ENCODE peak calls at places on chromosomes 13 and 19, in ten cellular contexts. One of them, this sample, is unnamed.

GRCh38 chr13:73109288-73109899 is 50.6 kb downstream of the KLF5 start:
- DNase-seq in upper lobe of left lung: no peak
- DNase-seq in astrocyte of the cerebellum: no peak
- DNase-seq in tibial nerve: no peak
- DNase-seq in keratinocyte: no peak
- DNase-seq in fibroblast of lung: no peak
- DNase-seq in fibroblast of mammary gland: no peak
- DNase-seq in OCI-LY7: no peak
- DNase-seq in retinal pigment epithelial cell: no peak
- DNase-seq in upper lobe of right lung: no peak
- DNase-seq in this sample: no peak

GRCh38 chr13:40261361-40261760 is 405.1 kb downstream of the FOXO1 start:
- DNase-seq in upper lobe of left lung: no peak
- DNase-seq in tibial nerve: no peak
- DNase-seq in OCI-LY7: no peak
- DNase-seq in retinal pigment epithelial cell: no peak
- DNase-seq in upper lobe of right lung: no peak
- DNase-seq in fibroblast of lung: no peak
- DNase-seq in keratinocyte: no peak
- DNase-seq in astrocyte of the cerebellum: no peak
- DNase-seq in fibroblast of mammary gland: no peak
- DNase-seq in this sample: no peak

GRCh38 chr13:66974174-66974573 is 256.0 kb downstream of the PCDH9 start:
- DNase-seq in astrocyte of the cerebellum: no peak
- DNase-seq in fibroblast of mammary gland: no peak
- DNase-seq in fibroblast of lung: peak; percentile 21
- DNase-seq in retinal pigment epithelial cell: no peak
- DNase-seq in upper lobe of right lung: no peak
- DNase-seq in tibial nerve: no peak
- DNase-seq in upper lobe of left lung: no peak
- DNase-seq in OCI-LY7: no peak
- DNase-seq in keratinocyte: no peak
- DNase-seq in this sample: no peak

GRCh38 chr19:46019270-46019669 is 3.6 kb downstream of the PGLYRP1 start:
- DNase-seq in upper lobe of right lung: no peak
- DNase-seq in upper lobe of left lung: no peak
- DNase-seq in fibroblast of mammary gland: no peak
- DNase-seq in keratinocyte: no peak
- DNase-seq in OCI-LY7: no peak
- DNase-seq in fibroblast of lung: no peak
- DNase-seq in retinal pigment epithelial cell: no peak
- DNase-seq in tibial nerve: no peak
- DNase-seq in astrocyte of the cerebellum: no peak
- DNase-seq in this sample: no peak

GRCh38 chr13:43072394-43072793 is 49.0 kb downstream of the DNAJC15 start:
- DNase-seq in tibial nerve: peak; percentile 46
- DNase-seq in upper lobe of right lung: no peak
- DNase-seq in fibroblast of lung: peak; percentile 51
- DNase-seq in fibroblast of mammary gland: peak; percentile 48
- DNase-seq in astrocyte of the cerebellum: no peak
- DNase-seq in upper lobe of left lung: no peak
- DNase-seq in OCI-LY7: no peak
- DNase-seq in retinal pigment epithelial cell: no peak
- DNase-seq in keratinocyte: no peak
- DNase-seq in this sample: no peak

GRCh38 chr19:2271516-2272103 is 10.4 kb downstream of the PEAK3 start:
- DNase-seq in upper lobe of right lung: peak; percentile 67
- DNase-seq in upper lobe of left lung: peak; percentile 85
- DNase-seq in OCI-LY7: no peak
- DNase-seq in astrocyte of the cerebellum: peak; percentile 44
- DNase-seq in fibroblast of lung: peak; percentile 61
- DNase-seq in tibial nerve: no peak
- DNase-seq in fibroblast of mammary gland: peak; percentile 94
- DNase-seq in retinal pigment epithelial cell: no peak
- DNase-seq in keratinocyte: no peak
- DNase-seq in this sample: no peak

GRCh38 chr19:2095338-2095938 is 688 bp downstream of the MOB3A start:
- DNase-seq in OCI-LY7: peak; percentile 46
- DNase-seq in retinal pigment epithelial cell: no peak
- DNase-seq in fibroblast of mammary gland: no peak
- DNase-seq in astrocyte of the cerebellum: no peak
- DNase-seq in upper lobe of left lung: peak; percentile 88
- DNase-seq in keratinocyte: no peak
- DNase-seq in tibial nerve: no peak
- DNase-seq in upper lobe of right lung: no peak
- DNase-seq in fibroblast of lung: no peak
- DNase-seq in this sample: no peak

GRCh38 chr19:19334989-19335344 is 14.3 kb downstream of the MAU2 start:
- DNase-seq in fibroblast of lung: no peak
- DNase-seq in upper lobe of right lung: no peak
- DNase-seq in upper lobe of left lung: no peak
- DNase-seq in keratinocyte: no peak
- DNase-seq in OCI-LY7: no peak
- DNase-seq in retinal pigment epithelial cell: no peak
- DNase-seq in tibial nerve: no peak
- DNase-seq in fibroblast of mammary gland: no peak
- DNase-seq in astrocyte of the cerebellum: no peak
- DNase-seq in this sample: no peak

GRCh38 chr13:40922437-40923040 is 96.6 kb downstream of the ELF1 start:
- DNase-seq in fibroblast of lung: no peak
- DNase-seq in fibroblast of mammary gland: no peak
- DNase-seq in keratinocyte: no peak
- DNase-seq in astrocyte of the cerebellum: no peak
- DNase-seq in upper lobe of right lung: peak; percentile 65
- DNase-seq in upper lobe of left lung: peak; percentile 80
- DNase-seq in tibial nerve: no peak
- DNase-seq in retinal pigment epithelial cell: no peak
- DNase-seq in OCI-LY7: no peak
- DNase-seq in this sample: no peak

GRCh38 chr13:51914137-51914493 is 52.3 kb downstream of the CCDC70 start:
- DNase-seq in upper lobe of right lung: no peak
- DNase-seq in retinal pigment epithelial cell: no peak
- DNase-seq in upper lobe of left lung: no peak
- DNase-seq in fibroblast of lung: no peak
- DNase-seq in keratinocyte: no peak
- DNase-seq in tibial nerve: no peak
- DNase-seq in astrocyte of the cerebellum: no peak
- DNase-seq in OCI-LY7: no peak
- DNase-seq in fibroblast of mammary gland: no peak
- DNase-seq in this sample: no peak

GRCh38 chr13:51912091-51912490 is 50.3 kb downstream of the CCDC70 start:
- DNase-seq in OCI-LY7: peak; percentile 23
- DNase-seq in retinal pigment epithelial cell: no peak
- DNase-seq in upper lobe of left lung: no peak
- DNase-seq in tibial nerve: no peak
- DNase-seq in upper lobe of right lung: no peak
- DNase-seq in keratinocyte: no peak
- DNase-seq in astrocyte of the cerebellum: no peak
- DNase-seq in fibroblast of lung: no peak
- DNase-seq in fibroblast of mammary gland: no peak
- DNase-seq in this sample: no peak

GRCh38 chr13:51912511-51913225 is 50.9 kb downstream of the CCDC70 start:
- DNase-seq in tibial nerve: no peak
- DNase-seq in astrocyte of the cerebellum: no peak
- DNase-seq in OCI-LY7: peak; percentile 24
- DNase-seq in keratinocyte: no peak
- DNase-seq in fibroblast of lung: no peak
- DNase-seq in fibroblast of mammary gland: no peak
- DNase-seq in retinal pigment epithelial cell: no peak
- DNase-seq in upper lobe of left lung: no peak
- DNase-seq in upper lobe of right lung: no peak
- DNase-seq in this sample: no peak

GRCh38 chr13:51916419-51916818 is 54.6 kb downstream of the CCDC70 start:
- DNase-seq in tibial nerve: no peak
- DNase-seq in astrocyte of the cerebellum: no peak
- DNase-seq in upper lobe of right lung: no peak
- DNase-seq in retinal pigment epithelial cell: no peak
- DNase-seq in upper lobe of left lung: no peak
- DNase-seq in fibroblast of mammary gland: no peak
- DNase-seq in OCI-LY7: no peak
- DNase-seq in keratinocyte: no peak
- DNase-seq in fibroblast of lung: no peak
- DNase-seq in this sample: no peak

GRCh38 chr13:51913421-51914136 is 51.8 kb downstream of the CCDC70 start:
- DNase-seq in fibroblast of mammary gland: no peak
- DNase-seq in keratinocyte: no peak
- DNase-seq in tibial nerve: no peak
- DNase-seq in upper lobe of right lung: no peak
- DNase-seq in OCI-LY7: peak; percentile 55
- DNase-seq in fibroblast of lung: no peak
- DNase-seq in astrocyte of the cerebellum: no peak
- DNase-seq in retinal pigment epithelial cell: no peak
- DNase-seq in upper lobe of left lung: no peak
- DNase-seq in this sample: no peak
- TF ChIP-seq CTCF in fibroblast of mammary gland: no peak
- TF ChIP-seq CTCF in keratinocyte: no peak
- TF ChIP-seq CTCF in tibial nerve: no peak
- TF ChIP-seq CTCF in upper lobe of right lung: no peak
- TF ChIP-seq CTCF in OCI-LY7: peak; percentile 43
- TF ChIP-seq CTCF in fibroblast of lung: no peak
- TF ChIP-seq CTCF in astrocyte of the cerebellum: no peak
- TF ChIP-seq CTCF in retinal pigment epithelial cell: peak; percentile 13
- TF ChIP-seq CTCF in upper lobe of left lung: no peak
- TF ChIP-seq CTCF in this sample: no peak

DNA sequence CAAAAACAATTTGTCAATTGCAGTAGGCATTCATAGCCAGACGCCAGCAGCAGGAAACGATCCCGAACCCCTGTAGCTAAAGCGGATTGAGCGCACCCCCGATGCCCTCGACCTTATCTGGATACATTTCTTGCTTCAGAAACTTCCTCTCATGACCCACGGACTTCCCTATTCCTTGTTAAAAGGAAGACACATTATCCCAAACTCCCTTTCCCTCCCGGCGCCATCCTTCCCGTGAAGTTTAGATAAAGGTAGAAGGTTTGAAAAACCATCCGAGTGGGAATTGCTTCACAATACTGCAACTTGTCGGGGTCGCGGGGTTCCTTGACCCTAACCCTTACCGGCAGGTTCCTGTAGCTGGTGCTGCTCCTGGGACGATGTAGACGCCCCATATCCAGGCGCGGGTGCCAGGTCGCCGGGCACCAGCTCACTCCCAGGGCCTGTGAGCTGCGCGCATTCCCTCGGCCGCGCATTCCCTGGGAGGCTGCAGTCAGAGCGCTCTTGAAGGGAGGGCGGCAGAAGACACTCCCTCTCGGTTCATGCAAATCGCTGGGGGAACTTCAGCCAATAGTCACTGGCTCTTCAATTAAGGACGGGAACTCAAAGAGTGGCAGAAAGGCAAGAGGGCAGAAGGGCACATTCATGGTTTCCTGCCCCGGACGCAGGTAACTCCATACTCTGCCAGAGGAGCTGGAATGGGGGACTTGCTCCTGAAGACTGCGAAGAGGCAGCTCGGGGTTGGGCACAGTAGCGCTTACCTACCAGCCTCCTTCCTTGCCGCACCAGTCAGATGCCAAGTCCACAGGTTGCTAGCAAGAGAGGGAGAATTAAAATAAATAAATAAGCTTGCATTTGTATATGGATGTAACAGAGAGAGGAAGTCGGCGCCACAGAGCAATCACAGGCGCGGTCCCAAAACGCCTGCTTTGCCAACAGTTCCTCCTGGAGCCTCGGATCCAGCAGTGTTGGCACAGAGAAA is 674 bp downstream of the PCDH20 start:
- DNase-seq in astrocyte of the cerebellum: peak; percentile 13
- DNase-seq in retinal pigment epithelial cell: peak; percentile 64
- DNase-seq in fibroblast of mammary gland: no peak
- DNase-seq in upper lobe of left lung: peak; percentile 88
- DNase-seq in keratinocyte: no peak
- DNase-seq in tibial nerve: no peak
- DNase-seq in OCI-LY7: no peak
- DNase-seq in fibroblast of lung: peak; percentile 47
- DNase-seq in upper lobe of right lung: peak; percentile 86
- DNase-seq in this sample: no peak
- H3K4me3 ChIP-seq in astrocyte of the cerebellum: peak overlapping the region; percentile 53
- H3K4me3 ChIP-seq in retinal pigment epithelial cell: peak overlapping the region; percentile 66
- H3K4me3 ChIP-seq in fibroblast of mammary gland: no peak overlapping the region
- H3K4me3 ChIP-seq in upper lobe of left lung: peak overlapping the region; percentile 48
- H3K4me3 ChIP-seq in keratinocyte: no peak overlapping the region
- H3K4me3 ChIP-seq in tibial nerve: no peak overlapping the region
- H3K4me3 ChIP-seq in OCI-LY7: no peak overlapping the region
- H3K4me3 ChIP-seq in fibroblast of lung: no peak overlapping the region
- H3K4me3 ChIP-seq in upper lobe of right lung: peak overlapping the region; percentile 41
- H3K4me3 ChIP-seq in this sample: no peak overlapping the region

GRCh38 chr19:5170329-5170745 is 170.3 kb downstream of the PTPRS start:
- DNase-seq in fibroblast of mammary gland: no peak
- DNase-seq in retinal pigment epithelial cell: no peak
- DNase-seq in astrocyte of the cerebellum: no peak
- DNase-seq in upper lobe of left lung: no peak
- DNase-seq in upper lobe of right lung: peak; percentile 71
- DNase-seq in fibroblast of lung: no peak
- DNase-seq in keratinocyte: no peak
- DNase-seq in OCI-LY7: peak; percentile 20
- DNase-seq in tibial nerve: no peak
- DNase-seq in this sample: no peak
- TF ChIP-seq CTCF in fibroblast of mammary gland: peak; percentile 47
- TF ChIP-seq CTCF in retinal pigment epithelial cell: peak; percentile 56
- TF ChIP-seq CTCF in astrocyte of the cerebellum: peak; percentile 41
- TF ChIP-seq CTCF in upper lobe of left lung: peak; percentile 46
- TF ChIP-seq CTCF in upper lobe of right lung: peak; percentile 58
- TF ChIP-seq CTCF in fibroblast of lung: peak; percentile 25
- TF ChIP-seq CTCF in keratinocyte: peak; percentile 76
- TF ChIP-seq CTCF in OCI-LY7: peak; percentile 76
- TF ChIP-seq CTCF in tibial nerve: peak; percentile 15
- TF ChIP-seq CTCF in this sample: peak; percentile 58

GRCh38 chr19:3496392-3497273 is 3.8 kb downstream of the DOHH start:
- DNase-seq in fibroblast of lung: no peak
- DNase-seq in upper lobe of right lung: no peak
- DNase-seq in keratinocyte: no peak
- DNase-seq in astrocyte of the cerebellum: no peak
- DNase-seq in OCI-LY7: no peak
- DNase-seq in fibroblast of mammary gland: no peak
- DNase-seq in retinal pigment epithelial cell: no peak
- DNase-seq in tibial nerve: no peak
- DNase-seq in upper lobe of left lung: peak; percentile 72
- DNase-seq in this sample: no peak

GRCh38 chr19:3493651-3494050 is 6.8 kb downstream of the DOHH start:
- DNase-seq in OCI-LY7: no peak
- DNase-seq in fibroblast of lung: no peak
- DNase-seq in astrocyte of the cerebellum: no peak
- DNase-seq in upper lobe of left lung: no peak
- DNase-seq in upper lobe of right lung: no peak
- DNase-seq in retinal pigment epithelial cell: no peak
- DNase-seq in fibroblast of mammary gland: no peak
- DNase-seq in keratinocyte: no peak
- DNase-seq in tibial nerve: no peak
- DNase-seq in this sample: no peak

GRCh38 chr19:3494051-3494450 is 6.4 kb downstream of the DOHH start:
- DNase-seq in upper lobe of left lung: peak; percentile 72
- DNase-seq in astrocyte of the cerebellum: no peak
- DNase-seq in tibial nerve: no peak
- DNase-seq in upper lobe of right lung: no peak
- DNase-seq in fibroblast of lung: no peak
- DNase-seq in keratinocyte: no peak
- DNase-seq in retinal pigment epithelial cell: peak; percentile 34
- DNase-seq in OCI-LY7: peak; percentile 25
- DNase-seq in fibroblast of mammary gland: no peak
- DNase-seq in this sample: no peak

GRCh38 chr19:3492919-3493318 is 7.6 kb downstream of the DOHH start:
- DNase-seq in upper lobe of left lung: peak; percentile 37
- DNase-seq in retinal pigment epithelial cell: no peak
- DNase-seq in astrocyte of the cerebellum: no peak
- DNase-seq in keratinocyte: no peak
- DNase-seq in fibroblast of lung: no peak
- DNase-seq in fibroblast of mammary gland: no peak
- DNase-seq in OCI-LY7: no peak
- DNase-seq in tibial nerve: no peak
- DNase-seq in upper lobe of right lung: no peak
- DNase-seq in this sample: no peak

GRCh38 chr19:3494559-3494958 is 5.9 kb downstream of the DOHH start:
- DNase-seq in fibroblast of mammary gland: no peak
- DNase-seq in astrocyte of the cerebellum: no peak
- DNase-seq in keratinocyte: no peak
- DNase-seq in upper lobe of left lung: peak; percentile 61
- DNase-seq in retinal pigment epithelial cell: no peak
- DNase-seq in tibial nerve: no peak
- DNase-seq in OCI-LY7: no peak
- DNase-seq in upper lobe of right lung: no peak
- DNase-seq in fibroblast of lung: no peak
- DNase-seq in this sample: no peak
- H3K4me3 ChIP-seq in fibroblast of mammary gland: no peak overlapping the region
- H3K4me3 ChIP-seq in astrocyte of the cerebellum: no peak overlapping the region
- H3K4me3 ChIP-seq in keratinocyte: no peak overlapping the region
- H3K4me3 ChIP-seq in upper lobe of left lung: no peak overlapping the region
- H3K4me3 ChIP-seq in retinal pigment epithelial cell: no peak overlapping the region
- H3K4me3 ChIP-seq in tibial nerve: no peak overlapping the region
- H3K4me3 ChIP-seq in OCI-LY7: no peak overlapping the region
- H3K4me3 ChIP-seq in upper lobe of right lung: no peak overlapping the region
- H3K4me3 ChIP-seq in fibroblast of lung: no peak overlapping the region
- H3K4me3 ChIP-seq in this sample: no peak overlapping the region

This sample was measured in AG04449.